ENCODE peak calls at places on chromosomes 5 and 9, in five cellular contexts. X, Y, N, R and J are unnamed samples.

GRCh38 chr5:159956074-159956473 is 39.8 kb downstream of the ADRA1B start:
- DNase-seq in X (peak; percentile 12), Y (no peak), N (no peak), R (no peak), J (no peak)

GRCh38 chr5:88613051-88613450 is 269.9 kb downstream of the MEF2C start:
- DNase-seq in X (no peak), Y (no peak), N (no peak), R (no peak), J (no peak)

GRCh38 chr9:106420511-106420944 is 442.4 kb upstream of the ZNF462 start:
- DNase-seq in X (peak; percentile 30), Y (peak; percentile 100), N (no peak), R (no peak), J (no peak)

GRCh38 chr5:141868541-141868940 is 9.7 kb downstream of the PCDH1 start:
- DNase-seq in X (no peak), Y (no peak), N (no peak), R (no peak), J (no peak)

GRCh38 chr5:1860021-1860610 is 22.6 kb downstream of the IRX4 start:
- DNase-seq in X (no peak), Y (no peak), N (no peak), R (no peak), J (peak; percentile 63)

GRCh38 chr5:149274964-149275363 is 3.3 kb downstream of the AFAP1L1 start:
- DNase-seq in X (no peak), Y (no peak), N (no peak), R (peak; percentile 55), J (no peak)

GRCh38 chr5:93100976-93101375 is 480.0 kb downstream of the NR2F1-AS1 start:
- DNase-seq in X (peak; percentile 61), Y (peak; percentile 21), N (no peak), R (no peak), J (no peak)

GRCh38 chr9:1202512-1203285 is 152.5 kb downstream of the DMRT2 start:
- DNase-seq in X (no peak), Y (no peak), N (no peak), R (no peak), J (no peak)

GRCh38 chr9:114047717-114048116 is 30.4 kb downstream of the AMBP start:
- DNase-seq in X (peak; percentile 10), Y (peak; percentile 6), N (peak; percentile 13), R (no peak), J (no peak)

GRCh38 chr5:54520438-54520846 is 2.9 kb downstream of the SNX18 start:
- DNase-seq in X (peak; percentile 58), Y (peak; percentile 36), N (no peak), R (no peak), J (no peak)

GRCh38 chr5:141821430-141821925 is 56.7 kb downstream of the PCDH1 start:
- DNase-seq in X (peak; percentile 93), Y (peak; percentile 80), N (peak; percentile 65), R (peak; percentile 84), J (no peak)

GRCh38 chr5:98517967-98518366 is 255.5 kb upstream of the RGMB start:
- DNase-seq in X (no peak), Y (no peak), N (no peak), R (no peak), J (no peak)

GRCh38 chr5:172953776-172954189 is 5.4 kb upstream of the RPL26L1 start:
- DNase-seq in X (peak; percentile 81), Y (peak; percentile 26), N (peak; percentile 85), R (peak; percentile 97), J (no peak)

GRCh38 chr9:18989865-18990264 is 43.1 kb downstream of the SAXO1 start:
- DNase-seq in X (no peak), Y (no peak), N (no peak), R (no peak), J (no peak)

GRCh38 chr5:30659417-30659816 is 534.1 kb upstream of the CDH6 start:
- DNase-seq in X (no peak), Y (no peak), N (no peak), R (no peak), J (no peak)

GRCh38 chr5:144033481-144033880 is 137.0 kb downstream of the YIPF5 start:
- DNase-seq in X (no peak), Y (no peak), N (no peak), R (no peak), J (no peak)

GRCh38 chr9:77744877-77745435 is 96.8 kb upstream of the GNA14 start:
- DNase-seq in X (no peak), Y (no peak), N (no peak), R (no peak), J (no peak)

GRCh38 chr9:87950765-87951488 is 23.4 kb downstream of the CDK20 start:
- DNase-seq in X (peak; percentile 52), Y (peak; percentile 25), N (peak; percentile 41), R (no peak), J (no peak)

GRCh38 chr5:172303090-172303995 is 19.8 kb upstream of the UBTD2 start:
- DNase-seq in X (no peak), Y (no peak), N (no peak), R (no peak), J (no peak)

GRCh38 chr9:107723015-107723414 is 233.4 kb upstream of the KLF4 start:
- DNase-seq in X (no peak), Y (no peak), N (no peak), R (no peak), J (no peak)

GRCh38 chr9:137310190-137311052 is 8.3 kb upstream of the NRARP start:
- DNase-seq in X (no peak), Y (no peak), N (peak; percentile 58), R (no peak), J (no peak)

GRCh38 chr5:112121268-112121667 is 297.8 kb downstream of the EPB41L4A start:
- DNase-seq in X (no peak), Y (peak; percentile 40), N (no peak), R (peak; percentile 31), J (no peak)

GRCh38 chr5:83126501-83126900 is 49.2 kb downstream of the XRCC4 start:
- DNase-seq in X (no peak), Y (no peak), N (no peak), R (no peak), J (no peak)

GRCh38 chr9:136018257-136019031 is 57.3 kb upstream of the UBAC1 start:
- DNase-seq in X (no peak), Y (no peak), N (no peak), R (no peak), J (no peak)

GRCh38 chr5:32170303-32171170 is 3.6 kb downstream of the GOLPH3 start:
- DNase-seq in X (peak; percentile 75), Y (peak; percentile 57), N (peak; percentile 20), R (peak; percentile 83), J (no peak)

GRCh38 chr5:135462304-135462703 is 10.2 kb upstream of the TIFAB start:
- DNase-seq in X (peak; percentile 47), Y (peak; percentile 59), N (peak; percentile 73), R (no peak), J (no peak)

GRCh38 chr9:21559402-21560280 is 77.5 kb upstream of the IFNE start:
- DNase-seq in X (peak; percentile 83), Y (peak; percentile 57), N (peak; percentile 83), R (peak; percentile 48), J (peak; percentile 80)

GRCh38 chr5:10719965-10720364 is 41.1 kb downstream of the DAP start:
- DNase-seq in X (no peak), Y (peak; percentile 96), N (peak; percentile 89), R (peak; percentile 97), J (no peak)

GRCh38 chr5:66307647-66308257 is 163.7 kb downstream of the SREK1 start:
- DNase-seq in X (peak; percentile 85), Y (peak; percentile 59), N (peak; percentile 71), R (peak; percentile 64), J (no peak)

GRCh38 chr9:31740705-31741104 is 643.7 kb upstream of the ACO1 start:
- DNase-seq in X (no peak), Y (no peak), N (no peak), R (no peak), J (no peak)

GRCh38 chr5:4640793-4641192 is 499.3 kb upstream of the ADAMTS16 start:
- DNase-seq in X (no peak), Y (peak; percentile 60), N (no peak), R (no peak), J (no peak)

GRCh38 chr5:176534640-176535039 is 2.6 kb downstream of the RNF44 start:
- DNase-seq in X (no peak), Y (no peak), N (peak; percentile 49), R (no peak), J (peak; percentile 42)

GRCh38 chr5:162372265-162372664 is 304.7 kb downstream of the GABRG2 start:
- DNase-seq in X (no peak), Y (no peak), N (no peak), R (no peak), J (no peak)

GRCh38 chr5:59766394-59766793 is 127.1 kb downstream of the PDE4D start:
- DNase-seq in X (peak; percentile 57), Y (peak; percentile 42), N (peak; percentile 58), R (no peak), J (no peak)

GRCh38 chr9:2055203-2055658 is 40.1 kb downstream of the SMARCA2 start:
- DNase-seq in X (peak; percentile 21), Y (no peak), N (no peak), R (peak; percentile 73), J (no peak)

GRCh38 chr9:132806306-132806705 is 71.8 kb downstream of the AK8 start:
- DNase-seq in X (no peak), Y (no peak), N (no peak), R (no peak), J (no peak)

GRCh38 chr5:36054646-36055045 is 12.0 kb downstream of the UGT3A2 start:
- DNase-seq in X (no peak), Y (peak; percentile 56), N (no peak), R (no peak), J (no peak)

GRCh38 chr5:146848133-146848532 is 30.4 kb downstream of the PPP2R2B start:
- DNase-seq in X (no peak), Y (no peak), N (no peak), R (no peak), J (no peak)